ENCODE peak calls at places on chromosomes 1 and 21, in ten cellular contexts. O is fibroblast of lung; T is astrocyte of the spinal cord; W is CD8-positive, alpha-beta T cell; D is spleen; I is HL-60; U is CD14-positive monocyte; C is suprapubic skin; G is endothelial cell; P is astrocyte of the cerebellum. A is an unnamed sample.

GRCh38 chr1:33535334-33535733 is 62.9 kb downstream of the ZSCAN20 start:
- DNase-seq in O (no peak), T (no peak), W (no peak), D (no peak), I (no peak), U (no peak), C (no peak), G (no peak), P (no peak), A (no peak)

GRCh38 chr1:237146247-237146646 is 104.3 kb downstream of the RYR2 start:
- DNase-seq in O (no peak), T (no peak), W (no peak), D (no peak), I (no peak), U (no peak), C (no peak), G (no peak), P (no peak), A (peak; percentile 29)

GRCh38 chr1:8731162-8731561 is 86.3 kb downstream of the RERE start:
- DNase-seq in O (no peak), T (no peak), W (no peak), D (no peak), I (no peak), U (no peak), C (no peak), G (no peak), P (no peak), A (no peak)

GRCh38 chr1:25529518-25530347 is 13.7 kb upstream of the LDLRAP1 start:
- DNase-seq in O (no peak), T (no peak), W (no peak), D (peak; percentile 55), I (peak; percentile 28), U (no peak), C (no peak), G (no peak), P (no peak), A (no peak)

GRCh38 chr21:41316641-41317392 is at the start of gene FAM3B:
- DNase-seq in O (no peak), T (no peak), W (no peak), D (no peak), I (no peak), U (no peak), C (no peak), G (peak; percentile 20), P (no peak), A (peak; percentile 69)

GRCh38 chr1:2233997-2234761 is 6.1 kb downstream of the SKI start:
- DNase-seq in O (peak; percentile 80), T (peak; percentile 75), W (peak; percentile 87), D (peak; percentile 97), I (peak; percentile 95), U (peak; percentile 99), C (peak; percentile 97), G (no peak), P (no peak), A (peak; percentile 87)

GRCh38 chr1:27971674-27972073 is 11.9 kb downstream of the XKR8 start:
- DNase-seq in O (peak; percentile 19), T (no peak), W (no peak), D (no peak), I (no peak), U (no peak), C (no peak), G (no peak), P (no peak), A (no peak)

GRCh38 chr1:194281372-194281771 is 1095.0 kb upstream of the B3GALT2 start:
- DNase-seq in O (no peak), T (no peak), W (no peak), D (no peak), I (no peak), U (no peak), C (no peak), G (no peak), P (no peak), A (no peak)

GRCh38 chr1:210598135-210598652 is 269.5 kb downstream of the HHAT start:
- DNase-seq in O (peak; percentile 98), T (peak; percentile 96), W (no peak), D (no peak), I (peak; percentile 69), U (peak; percentile 87), C (no peak), G (no peak), P (peak; percentile 73), A (peak; percentile 30)

GRCh38 chr1:210262167-210262896 is 29.7 kb downstream of the SERTAD4 start:
- DNase-seq in O (peak; percentile 98), T (peak; percentile 94), W (no peak), D (no peak), I (no peak), U (no peak), C (no peak), G (no peak), P (peak; percentile 91), A (peak; percentile 52)

GRCh38 chr1:5976726-5977493 is 15.3 kb downstream of the NPHP4 start:
- DNase-seq in O (no peak), T (no peak), W (no peak), D (peak; percentile 51), I (no peak), U (peak; percentile 33), C (no peak), G (no peak), P (no peak), A (no peak)

DNA sequence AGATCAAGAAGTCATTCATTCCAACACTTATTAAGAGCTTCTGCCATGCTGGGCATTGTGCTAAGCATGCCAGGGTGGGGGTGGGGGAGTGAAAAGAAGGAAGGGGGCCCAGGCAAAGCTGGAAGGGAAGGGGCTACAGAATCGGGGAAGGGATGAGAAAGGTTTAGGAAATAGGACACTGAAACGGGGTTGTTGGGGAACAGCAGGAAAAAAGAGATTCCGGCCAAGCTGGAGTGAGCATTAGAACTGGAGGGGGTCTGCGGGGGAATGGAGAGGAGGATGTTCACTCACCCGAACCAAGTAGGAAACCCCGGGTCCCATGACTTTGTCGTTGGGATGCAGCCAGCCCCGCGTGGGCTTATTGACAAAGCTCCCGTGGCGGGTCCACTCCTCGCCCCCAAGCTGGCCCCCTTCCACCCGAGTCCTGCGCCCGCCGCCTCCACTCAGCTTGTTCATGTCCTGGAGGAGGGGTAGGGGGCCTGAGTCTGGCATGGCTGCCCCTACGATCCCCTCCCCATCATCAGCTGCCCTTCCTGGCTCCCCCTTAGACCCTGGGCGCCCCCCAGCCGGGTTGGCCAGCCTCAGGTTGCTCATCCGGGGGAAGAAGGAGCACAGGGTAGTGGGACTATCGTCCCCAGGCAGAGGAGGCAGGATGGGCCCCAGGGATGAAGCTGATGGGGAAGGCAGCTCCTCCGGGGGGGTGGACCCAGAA is 650 bp downstream of the SHC1 start:
- DNase-seq in O (no peak), T (no peak), W (no peak), D (peak; percentile 76), I (no peak), U (no peak), C (no peak), G (no peak), P (no peak), A (no peak)
- TF ChIP-seq CTCF in O (no peak), T (no peak), W (no peak), D (no peak), I (no peak), U (no peak), C (no peak), G (no peak), P (no peak), A (no peak)

DNA sequence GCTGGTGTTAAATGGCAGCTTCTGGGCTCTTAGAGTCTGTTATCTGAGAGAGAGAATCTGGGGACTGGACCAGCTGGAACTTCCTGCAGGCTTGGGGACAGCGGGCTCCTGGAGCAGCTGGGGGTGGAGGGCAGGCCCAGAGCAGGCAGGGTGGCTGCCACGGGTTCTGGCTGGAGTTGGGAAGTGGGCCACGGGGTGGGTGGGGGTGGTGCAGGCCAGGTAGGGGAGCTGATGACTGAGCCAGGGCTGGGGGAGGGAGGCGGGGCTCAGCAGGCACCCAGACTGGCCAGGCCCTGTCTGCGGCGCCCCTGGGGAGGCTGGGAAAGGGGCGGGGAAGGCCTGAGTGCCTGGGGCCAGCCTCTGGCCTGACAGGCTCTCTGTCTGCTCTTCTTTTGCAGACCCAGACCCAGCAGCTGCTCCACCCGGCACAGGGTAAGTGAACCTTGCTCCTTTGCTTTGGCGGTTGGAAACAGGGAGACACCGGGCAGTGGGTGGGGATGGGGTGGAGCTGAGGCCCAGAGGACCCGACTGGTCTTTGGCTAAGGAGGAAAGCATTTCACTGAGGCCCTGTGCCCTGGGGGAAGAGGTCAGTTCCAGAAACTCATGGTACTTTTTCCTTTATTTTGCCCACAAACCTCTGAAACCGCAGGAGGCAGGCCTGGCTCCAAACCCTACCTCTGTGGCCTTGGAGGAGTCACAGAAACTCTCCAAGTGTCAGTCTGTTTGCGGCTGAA is 48.7 kb downstream of the ARHGEF10L start:
- DNase-seq in O (peak; percentile 74), T (peak; percentile 72), W (no peak), D (no peak), I (peak; percentile 34), U (no peak), C (no peak), G (no peak), P (peak; percentile 69), A (peak; percentile 91)
- TF ChIP-seq CTCF in O (no peak), T (no peak), W (no peak), D (no peak), I (no peak), U (no peak), C (no peak), G (no peak), P (no peak), A (no peak)

GRCh38 chr21:45319461-45320211 is 31.9 kb upstream of the POFUT2 start:
- DNase-seq in O (peak; percentile 76), T (peak; percentile 63), W (no peak), D (peak; percentile 70), I (no peak), U (no peak), C (no peak), G (no peak), P (no peak), A (no peak)
- TF ChIP-seq CTCF in O (no peak), T (no peak), W (no peak), D (no peak), I (no peak), U (no peak), C (no peak), G (no peak), P (no peak), A (no peak)

GRCh38 chr21:25867041-25867440 is 132.3 kb downstream of the GABPA start:
- DNase-seq in O (no peak), T (no peak), W (no peak), D (no peak), I (no peak), U (no peak), C (no peak), G (no peak), P (no peak), A (no peak)

GRCh38 chr21:25870084-25870483 is 135.3 kb downstream of the GABPA start:
- DNase-seq in O (no peak), T (no peak), W (no peak), D (no peak), I (no peak), U (no peak), C (no peak), G (no peak), P (no peak), A (no peak)

GRCh38 chr21:25872271-25872670 is 137.5 kb downstream of the GABPA start:
- DNase-seq in O (no peak), T (no peak), W (no peak), D (no peak), I (no peak), U (no peak), C (no peak), G (no peak), P (no peak), A (no peak)

DNA sequence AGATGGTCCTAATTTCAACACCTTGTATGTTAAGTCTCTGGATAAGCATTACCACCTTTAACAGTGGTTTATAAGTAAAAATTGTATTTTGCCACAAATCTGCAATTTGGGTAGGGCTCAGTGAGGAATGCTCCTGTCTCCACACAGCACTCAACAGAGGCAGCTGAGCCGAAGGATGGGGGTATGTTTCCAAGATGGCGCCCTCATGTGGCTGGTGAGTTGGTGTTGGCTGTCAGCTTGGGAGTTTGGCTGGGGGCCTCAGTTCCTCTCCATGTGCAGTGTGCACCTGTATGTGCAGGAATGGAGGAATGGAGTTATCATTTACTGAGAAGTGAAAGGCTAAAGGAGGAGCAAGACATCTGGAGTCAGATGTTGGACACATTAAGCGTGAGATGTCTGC is 136.8 kb downstream of the GABPA start:
- DNase-seq in O (no peak), T (no peak), W (no peak), D (no peak), I (no peak), U (no peak), C (no peak), G (peak; percentile 22), P (no peak), A (no peak)
- TF ChIP-seq CTCF in O (peak; percentile 24), T (peak; percentile 23), W (no peak), D (no peak), I (no peak), U (no peak), C (no peak), G (no peak), P (peak; percentile 30), A (no peak)